ENCODE peak calls at places on chromosomes 2 and 18, in four cellular contexts. F, L, E and D are unnamed samples.

GRCh38 chr2:234679766-234680687 is 183.1 kb upstream of the ARL4C start:
- DNase-seq in F (peak; percentile 99), L (peak; percentile 91), E (no peak), D (peak; percentile 42)

GRCh38 chr2:224042191-224042696 is 3.2 kb upstream of the SERPINE2 start:
- DNase-seq in F (peak; percentile 46), L (no peak), E (no peak), D (no peak)

GRCh38 chr2:170716851-170717598 is 1.9 kb downstream of the SP5 start:
- DNase-seq in F (peak; percentile 29), L (peak; percentile 73), E (no peak), D (no peak)

GRCh38 chr2:178295911-178296310 is 101.6 kb downstream of the OSBPL6 start:
- DNase-seq in F (no peak), L (no peak), E (no peak), D (no peak)

GRCh38 chr18:56423626-56424025 is 214.8 kb downstream of the TXNL1 start:
- DNase-seq in F (no peak), L (peak; percentile 5), E (no peak), D (no peak)

GRCh38 chr2:234996467-234997270 is 44.9 kb downstream of the SH3BP4 start:
- DNase-seq in F (peak; percentile 97), L (peak; percentile 48), E (no peak), D (no peak)

GRCh38 chr18:12391487-12392136 is 14.6 kb upstream of the AFG3L2 start:
- DNase-seq in F (peak; percentile 52), L (peak; percentile 90), E (no peak), D (peak; percentile 33)

GRCh38 chr18:50662177-50662576 is 102.3 kb downstream of the MAPK4 start:
- DNase-seq in F (no peak), L (peak; percentile 3), E (no peak), D (no peak)

GRCh38 chr2:23526114-23526513 is 141.1 kb downstream of the KLHL29 start:
- DNase-seq in F (no peak), L (no peak), E (no peak), D (no peak)

GRCh38 chr2:11080253-11081115 is 74.8 kb upstream of the SLC66A3 start:
- DNase-seq in F (no peak), L (no peak), E (no peak), D (no peak)

GRCh38 chr2:222862068-222862914 is 1.5 kb downstream of the ACSL3 start:
- DNase-seq in F (peak; percentile 57), L (peak; percentile 66), E (no peak), D (no peak)

GRCh38 chr2:62504657-62505056 is 1.3 kb downstream of the TMEM17 start:
- DNase-seq in F (no peak), L (no peak), E (no peak), D (no peak)
- H3K27ac ChIP-seq in F (peak overlapping the region; percentile 76), L (no peak overlapping the region), E (no peak overlapping the region), D (peak overlapping the region; percentile 85)

GRCh38 chr2:172472441-172473051 is 45.2 kb downstream of the ITGA6 start:
- DNase-seq in F (no peak), L (no peak), E (no peak), D (no peak)

GRCh38 chr2:172481507-172482262 is 54.3 kb downstream of the ITGA6 start:
- DNase-seq in F (no peak), L (no peak), E (no peak), D (no peak)

GRCh38 chr2:172473167-172473566 is 45.8 kb downstream of the ITGA6 start:
- DNase-seq in F (no peak), L (no peak), E (no peak), D (no peak)

GRCh38 chr2:172480301-172481218 is 53.2 kb downstream of the ITGA6 start:
- DNase-seq in F (peak; percentile 38), L (no peak), E (no peak), D (peak; percentile 5)

DNA sequence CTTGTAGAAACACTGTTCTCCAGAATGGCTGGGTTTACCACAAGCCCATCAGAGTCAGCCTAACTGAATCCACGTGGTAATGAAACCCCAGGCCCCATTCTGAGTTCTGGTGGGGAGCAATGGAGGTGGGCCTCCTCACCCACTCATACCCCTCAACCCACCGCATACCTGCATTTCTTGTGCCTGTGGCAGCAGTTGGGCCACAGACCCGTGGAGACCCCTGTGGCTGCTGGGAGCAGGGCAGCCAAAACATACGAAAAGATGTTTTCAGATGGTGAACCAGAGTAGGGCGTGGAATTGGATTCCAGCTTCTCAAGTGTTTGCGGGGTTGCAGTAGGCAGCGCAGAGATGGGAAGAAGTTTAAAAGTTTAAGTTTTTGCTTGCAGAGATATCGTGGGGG is 51.0 kb downstream of the ITGA6 start:
- DNase-seq in F (no peak), L (no peak), E (no peak), D (no peak)
- H3K27ac ChIP-seq in F (no peak overlapping the region), L (no peak overlapping the region), E (no peak overlapping the region), D (no peak overlapping the region)

GRCh38 chr2:37084797-37085196 is 479 bp downstream of the GPATCH11 start:
- DNase-seq in F (no peak), L (no peak), E (no peak), D (no peak)

GRCh38 chr2:37083873-37084792 is at the start of the genes GPATCH11 and HEATR5B:
- DNase-seq in F (peak; percentile 93), L (peak; percentile 98), E (peak; percentile 92), D (peak; percentile 96)

GRCh38 chr2:37080674-37081073 is 3.5 kb downstream of the HEATR5B start:
- DNase-seq in F (no peak), L (no peak), E (no peak), D (no peak)

GRCh38 chr2:37085731-37086147 is 1.4 kb downstream of the GPATCH11 start:
- DNase-seq in F (peak; percentile 83), L (peak; percentile 79), E (no peak), D (no peak)

DNA sequence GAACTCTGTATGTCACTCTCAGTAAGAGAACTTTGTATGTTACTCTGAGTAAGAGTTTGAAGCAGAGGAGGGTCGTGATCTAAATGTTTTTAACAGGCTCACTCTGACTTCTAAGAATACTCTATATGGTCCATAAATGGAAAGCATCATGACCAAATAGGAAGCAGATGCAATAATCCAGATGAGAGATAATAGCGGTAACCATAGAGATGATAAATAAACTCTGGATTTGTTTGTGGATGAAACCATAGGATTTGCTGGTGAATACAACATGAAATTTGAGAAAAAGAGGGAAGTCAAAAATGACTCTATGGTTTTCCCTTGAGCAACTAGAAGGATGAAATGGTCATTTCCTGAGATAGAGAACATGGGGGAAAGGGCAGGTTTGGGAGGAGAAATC is 3.9 kb downstream of the HEATR5B start:
- DNase-seq in F (no peak), L (peak; percentile 14), E (no peak), D (no peak)
- H3K27ac ChIP-seq in F (no peak overlapping the region), L (no peak overlapping the region), E (no peak overlapping the region), D (no peak overlapping the region)

GRCh38 chr2:108364676-108365297 is 13.0 kb upstream of the SULT1C4 start:
- DNase-seq in F (peak; percentile 36), L (no peak), E (no peak), D (no peak)
- H3K27ac ChIP-seq in F (no peak overlapping the region), L (no peak overlapping the region), E (no peak overlapping the region), D (no peak overlapping the region)

GRCh38 chr2:232700154-232700553 is 3.0 kb downstream of the GIGYF2 start:
- DNase-seq in F (no peak), L (no peak), E (no peak), D (no peak)

GRCh38 chr2:232699110-232699509 is 2.0 kb downstream of the GIGYF2 start:
- DNase-seq in F (no peak), L (peak; percentile 5), E (no peak), D (no peak)

GRCh38 chr2:232697059-232697806 is at the start of gene GIGYF2:
- DNase-seq in F (peak; percentile 93), L (peak; percentile 96), E (peak; percentile 99), D (peak; percentile 98)

GRCh38 chr2:232697807-232698110 is 628 bp downstream of the GIGYF2 start:
- DNase-seq in F (no peak), L (no peak), E (no peak), D (no peak)

DNA sequence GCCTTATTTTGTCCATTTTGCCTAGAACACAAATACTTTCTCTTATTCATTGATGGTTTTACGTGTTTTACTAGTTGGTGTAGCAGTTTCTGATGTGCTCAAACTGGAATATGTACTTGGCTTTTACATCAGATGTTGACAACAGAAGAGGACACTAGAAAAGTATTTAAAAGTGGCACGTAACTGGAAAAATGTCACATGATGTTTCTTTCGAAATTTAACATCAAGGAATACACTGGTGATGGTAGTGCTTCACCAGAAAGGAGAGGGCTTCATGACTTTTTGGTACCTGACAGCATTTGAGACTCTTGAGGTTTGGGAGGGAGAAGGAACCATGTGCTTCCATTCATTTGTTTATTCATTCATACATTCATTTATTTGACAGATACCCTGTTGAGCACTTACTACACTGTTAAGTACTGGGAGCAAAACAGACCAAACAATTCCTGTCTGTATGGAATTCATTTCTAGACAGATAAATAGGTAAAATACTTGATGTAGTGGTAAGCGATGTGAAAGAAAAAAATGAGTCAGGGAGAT is 1.5 kb downstream of the GIGYF2 start:
- DNase-seq in F (no peak), L (peak; percentile 18), E (no peak), D (no peak)
- H3K27ac ChIP-seq in F (no peak overlapping the region), L (no peak overlapping the region), E (peak overlapping the region; percentile 97), D (peak overlapping the region; percentile 99)

DNA sequence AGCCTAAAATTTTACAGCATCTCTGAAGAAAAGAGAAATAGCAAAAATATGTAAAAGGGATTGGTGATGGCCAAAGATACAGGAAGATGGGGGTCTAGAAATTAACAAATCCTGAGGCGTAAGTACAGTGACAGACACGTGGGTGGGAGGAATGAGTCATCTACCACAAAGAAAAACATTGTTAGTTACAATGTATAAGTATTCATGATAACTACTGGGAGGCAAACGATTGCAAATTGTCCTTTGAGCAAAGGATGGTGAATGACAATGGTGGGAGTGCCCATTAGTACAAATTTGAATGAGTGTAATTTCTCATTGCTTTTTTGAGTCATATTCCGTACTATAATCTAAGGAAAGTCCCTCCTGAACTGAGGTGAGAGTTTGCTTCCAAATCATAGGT is 809.0 kb upstream of the FAM98A start:
- DNase-seq in F (peak; percentile 34), L (no peak), E (no peak), D (no peak)
- H3K27ac ChIP-seq in F (no peak overlapping the region), L (no peak overlapping the region), E (no peak overlapping the region), D (no peak overlapping the region)

GRCh38 chr18:63317556-63317946 is 2.0 kb downstream of the BCL2 start:
- DNase-seq in F (no peak), L (no peak), E (no peak), D (no peak)
- H3K27ac ChIP-seq in F (no peak overlapping the region), L (no peak overlapping the region), E (peak overlapping the region; percentile 96), D (peak overlapping the region; percentile 81)

DNA sequence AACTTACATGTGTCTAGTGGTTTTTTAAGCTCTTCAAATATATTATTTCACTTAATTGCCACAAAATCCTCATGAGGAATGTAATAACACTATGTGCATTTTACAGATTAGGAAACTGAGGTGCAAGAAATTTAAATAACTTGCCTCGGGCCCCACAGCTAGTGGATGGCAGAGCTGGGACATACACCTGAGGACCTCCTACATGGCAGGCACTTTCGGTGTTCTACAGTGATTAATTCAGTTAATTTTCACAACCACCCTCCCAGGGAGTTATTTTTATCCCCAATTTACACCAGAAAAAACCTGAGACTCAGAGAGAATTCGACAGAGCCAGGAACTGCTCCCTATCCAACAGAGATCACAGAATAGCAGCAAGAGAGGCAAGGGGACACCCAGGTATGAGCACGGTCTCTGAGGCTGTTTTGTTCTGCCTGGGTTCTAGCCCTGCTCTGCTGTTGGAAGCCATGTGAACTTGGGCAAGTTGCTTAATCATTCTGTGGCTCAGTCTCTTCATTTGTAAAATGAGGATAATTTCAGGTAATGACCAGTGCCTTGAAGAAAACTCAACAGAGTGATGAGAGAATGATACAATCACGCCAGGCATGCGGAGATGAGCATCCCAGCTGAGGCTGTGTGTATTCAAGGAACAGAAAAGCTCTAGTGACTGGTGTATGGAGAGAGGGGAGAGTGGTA is 82.3 kb downstream of the MYCN start:
- DNase-seq in F (no peak), L (no peak), E (no peak), D (no peak)
- H3K27ac ChIP-seq in F (no peak overlapping the region), L (no peak overlapping the region), E (no peak overlapping the region), D (no peak overlapping the region)